ENCODE peak calls at places on chromosomes 4 and X, in eight cellular contexts. M is cardiac muscle cell, T is stomach, X is Caco-2, P is PC-3, V is mammary epithelial cell, C is pancreas, E is left lung. O is an unnamed sample.

GRCh38 chr4:124525524-124525923 is 187.0 kb downstream of the ANKRD50 start:
- DNase-seq in M (no peak), T (no peak), X (no peak), P (no peak), V (no peak), C (no peak), E (peak; percentile 47), O (no peak)

GRCh38 chr4:148643851-148644250 is 201.6 kb upstream of the NR3C2 start:
- DNase-seq in M (no peak), T (no peak), X (no peak), P (no peak), V (no peak), C (no peak), E (no peak), O (no peak)

GRCh38 chr4:73631565-73632226 is 11.5 kb upstream of the RASSF6 start:
- DNase-seq in M (no peak), T (peak; percentile 43), X (no peak), P (no peak), V (no peak), C (no peak), E (no peak), O (no peak)

GRCh38 chr4:54186371-54186770 is 42.7 kb upstream of the PDGFRA start:
- DNase-seq in M (no peak), T (no peak), X (no peak), P (no peak), V (no peak), C (no peak), E (no peak), O (no peak)

GRCh38 chr4:41791557-41791956 is 43.0 kb upstream of the PHOX2B start:
- DNase-seq in M (no peak), T (no peak), X (no peak), P (no peak), V (no peak), C (no peak), E (no peak), O (no peak)

GRCh38 chr4:79623125-79623905 is 215.3 kb upstream of the GK2 start:
- DNase-seq in M (peak; percentile 7), T (no peak), X (no peak), P (no peak), V (no peak), C (no peak), E (no peak), O (no peak)

GRCh38 chr4:37827030-37827705 is 682 bp downstream of the PGM2 start:
- DNase-seq in M (peak; percentile 48), T (peak; percentile 27), X (peak; percentile 42), P (peak; percentile 75), V (peak; percentile 65), C (no peak), E (no peak), O (no peak)

GRCh38 chrX:17535229-17535628 is 160.2 kb downstream of the NHS start:
- DNase-seq in M (peak; percentile 47), T (peak; percentile 28), X (peak; percentile 37), P (peak; percentile 59), V (peak; percentile 32), C (no peak), E (no peak), O (no peak)

GRCh38 chr4:3445111-3445820 is 3.5 kb downstream of the HGFAC start:
- DNase-seq in M (no peak), T (no peak), X (no peak), P (no peak), V (no peak), C (no peak), E (peak; percentile 60), O (no peak)

GRCh38 chrX:121103381-121103780 is 56.0 kb downstream of the GLUD2 start:
- DNase-seq in M (peak; percentile 5), T (no peak), X (no peak), P (peak; percentile 49), V (no peak), C (no peak), E (no peak), O (no peak)

GRCh38 chr4:171924761-171925376 is 111.7 kb downstream of the GALNTL6 start:
- DNase-seq in M (no peak), T (no peak), X (no peak), P (no peak), V (no peak), C (no peak), E (no peak), O (no peak)

GRCh38 chr4:108959497-108959896 is 196.6 kb upstream of the ETNPPL start:
- DNase-seq in M (peak; percentile 7), T (no peak), X (no peak), P (no peak), V (no peak), C (no peak), E (no peak), O (no peak)

GRCh38 chrX:14010566-14010965 is 19.1 kb downstream of the GEMIN8 start:
- DNase-seq in M (no peak), T (no peak), X (no peak), P (peak; percentile 67), V (peak; percentile 80), C (no peak), E (no peak), O (no peak)

GRCh38 chrX:20968996-20969395 is 405.2 kb upstream of the CNKSR2 start:
- DNase-seq in M (peak; percentile 25), T (no peak), X (no peak), P (peak; percentile 73), V (peak; percentile 56), C (no peak), E (no peak), O (no peak)

GRCh38 chrX:112832481-112833095 is 8.0 kb downstream of the AMOT start:
- DNase-seq in M (no peak), T (peak; percentile 80), X (peak; percentile 71), P (peak; percentile 47), V (peak; percentile 22), C (peak; percentile 84), E (no peak), O (peak; percentile 65)

GRCh38 chrX:115560211-115560977 is 580 bp upstream of the PLS3 start:
- DNase-seq in M (peak; percentile 66), T (no peak), X (peak; percentile 38), P (peak; percentile 92), V (peak; percentile 81), C (no peak), E (no peak), O (no peak)

GRCh38 chrX:115560978-115561604 is at the start of gene PLS3:
- DNase-seq in M (peak; percentile 92), T (peak; percentile 76), X (peak; percentile 86), P (peak; percentile 78), V (peak; percentile 81), C (peak; percentile 88), E (peak; percentile 87), O (peak; percentile 83)

GRCh38 chrX:115563633-115564182 is 2.7 kb downstream of the PLS3 start:
- DNase-seq in M (no peak), T (no peak), X (no peak), P (peak; percentile 30), V (no peak), C (no peak), E (no peak), O (no peak)

GRCh38 chrX:115562492-115562872 is 1.5 kb downstream of the PLS3 start:
- DNase-seq in M (peak; percentile 68), T (no peak), X (peak; percentile 39), P (peak; percentile 45), V (peak; percentile 41), C (no peak), E (no peak), O (no peak)

GRCh38 chrX:115561605-115562491 is 874 bp downstream of the PLS3 start:
- DNase-seq in M (peak; percentile 60), T (peak; percentile 28), X (peak; percentile 39), P (peak; percentile 38), V (peak; percentile 45), C (peak; percentile 39), E (peak; percentile 78), O (peak; percentile 66)
- H3K4me3 ChIP-seq in M (peak overlapping the region; percentile 89), T (peak overlapping the region; percentile 64), X (peak overlapping the region; percentile 85), P (peak overlapping the region; percentile 93), V (peak overlapping the region; percentile 66), C (peak overlapping the region; percentile 55), E (peak overlapping the region; percentile 34), O (peak overlapping the region; percentile 63)

GRCh38 chr4:161704653-161705052 is 459.1 kb downstream of the FSTL5 start:
- DNase-seq in M (no peak), T (no peak), X (no peak), P (no peak), V (no peak), C (no peak), E (no peak), O (no peak)

GRCh38 chr4:161696957-161697356 is 466.8 kb downstream of the FSTL5 start:
- DNase-seq in M (no peak), T (no peak), X (no peak), P (peak; percentile 33), V (no peak), C (no peak), E (no peak), O (no peak)

GRCh38 chr4:161704040-161704439 is 459.8 kb downstream of the FSTL5 start:
- DNase-seq in M (no peak), T (no peak), X (no peak), P (no peak), V (no peak), C (no peak), E (no peak), O (no peak)

GRCh38 chr4:161702287-161702686 is 461.5 kb downstream of the FSTL5 start:
- DNase-seq in M (no peak), T (no peak), X (no peak), P (peak; percentile 16), V (no peak), C (no peak), E (no peak), O (no peak)
- TF ChIP-seq CTCF in M (no peak), T (no peak), X (no peak), P (peak; percentile 51), V (peak; percentile 22), C (no peak), E (no peak), O (no peak)

DNA sequence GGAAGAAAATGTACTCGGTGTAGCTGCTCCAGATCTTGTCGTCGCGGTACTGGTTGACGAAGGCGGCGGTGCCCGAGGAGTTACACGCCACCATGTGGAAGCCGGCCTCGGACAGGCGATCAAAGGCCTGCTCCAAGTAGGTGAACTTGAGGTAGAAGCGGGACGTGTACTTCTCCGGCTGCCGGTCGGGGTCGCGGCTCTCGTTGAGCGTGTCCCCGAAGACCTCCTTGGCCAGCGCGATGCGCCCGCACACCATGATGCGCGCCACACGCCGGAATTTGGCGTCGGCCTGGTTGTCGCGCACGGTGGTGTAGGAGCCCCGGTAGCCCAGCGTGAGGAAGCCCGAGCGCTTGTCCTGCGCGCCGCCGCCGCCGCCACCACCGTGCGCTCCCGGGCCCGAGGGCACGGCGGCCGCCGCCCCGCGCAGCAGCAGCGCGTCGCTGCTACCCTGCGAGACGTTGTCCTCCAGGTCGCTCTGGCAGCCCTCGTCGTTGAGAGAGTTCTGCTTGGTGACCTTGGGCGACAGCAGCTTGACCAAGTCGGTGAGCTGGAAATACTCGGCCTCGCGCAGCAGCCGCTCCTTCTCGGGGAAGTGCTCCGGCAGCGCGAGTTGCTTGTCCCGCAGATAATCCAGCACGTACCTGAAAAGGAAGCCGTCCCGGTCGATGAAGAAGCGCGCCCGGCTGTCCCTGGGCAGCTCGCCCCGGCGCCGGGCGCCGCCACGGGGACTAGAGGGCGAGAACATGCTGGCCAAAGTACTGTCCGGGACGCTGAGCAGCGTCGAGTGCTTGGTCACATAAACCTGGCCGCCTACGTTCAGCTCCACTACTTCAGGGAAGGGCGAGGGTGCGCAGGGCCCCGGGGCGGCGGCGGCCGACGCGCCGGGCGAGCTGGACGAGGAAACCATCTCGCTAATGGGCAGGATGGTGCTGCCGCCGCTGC is 775 bp downstream of the KCTD8 start:
- DNase-seq in M (peak; percentile 10), T (peak; percentile 70), X (no peak), P (peak; percentile 4), V (peak; percentile 20), C (peak; percentile 26), E (peak; percentile 77), O (peak; percentile 43)
- H3K27me3 ChIP-seq in M (peaks cover 76% of the 10 kb centered on the region), T (no peaks in the 10 kb centered on the region), X (no peaks in the 10 kb centered on the region), P (no peaks in the 10 kb centered on the region), V (peaks cover 40% of the 10 kb centered on the region), C (no peaks in the 10 kb centered on the region), E (peaks cover 92% of the 10 kb centered on the region), O (peaks cover 62% of the 10 kb centered on the region)

GRCh38 chr4:689498-690122 is 659 bp upstream of the SLC49A3 start:
- DNase-seq in M (no peak), T (no peak), X (no peak), P (no peak), V (no peak), C (no peak), E (peak; percentile 45), O (no peak)
- H3K4me3 ChIP-seq in M (no peak overlapping the region), T (peak overlapping the region; percentile 55), X (no peak overlapping the region), P (no peak overlapping the region), V (no peak overlapping the region), C (peak overlapping the region; percentile 44), E (peak overlapping the region; percentile 51), O (peak overlapping the region; percentile 68)

O was measured in lower lobe of right lung.